ENCODE peak calls at places on chromosomes 6 and 20, in nine cellular contexts. N is neural crest cell, A is NCI-H1092 treated with DMSO at 0.1 percent for 48 hours, Q is Right ventricle myocardium inferior, D is HFFc6, U is non-pigmented ciliary epithelial cell, E is RWPE1, X is A172, R is amygdala. S is an unnamed sample.

GRCh38 chr20:36579996-36580545 is 6.7 kb downstream of the TGIF2 start:
- DNase-seq in N (no peak), A (no peak), Q (no peak), D (peak; percentile 59), U (no peak), E (no peak), X (no peak), R (no peak), S (no peak)

GRCh38 chr6:7730003-7730402 is 4.1 kb downstream of the BMP6 start:
- DNase-seq in N (no peak), A (no peak), Q (no peak), D (no peak), U (no peak), E (no peak), X (no peak), R (no peak), S (no peak)

GRCh38 chr6:7241160-7241559 is 71.8 kb downstream of the SSR1 start:
- DNase-seq in N (no peak), A (no peak), Q (no peak), D (no peak), U (no peak), E (no peak), X (no peak), R (no peak), S (no peak)

GRCh38 chr20:51767867-51768758 is at the start of gene ATP9A:
- DNase-seq in N (peak; percentile 13), A (peak; percentile 42), Q (no peak), D (no peak), U (no peak), E (peak; percentile 44), X (no peak), R (peak; percentile 40), S (no peak)

GRCh38 chr6:154399097-154399496 is 42.5 kb upstream of the IPCEF1 start:
- DNase-seq in N (no peak), A (no peak), Q (no peak), D (peak; percentile 37), U (no peak), E (no peak), X (peak; percentile 65), R (no peak), S (no peak)

GRCh38 chr20:17735206-17735804 is 35.5 kb downstream of the BANF2 start:
- DNase-seq in N (no peak), A (no peak), Q (no peak), D (peak; percentile 71), U (peak; percentile 32), E (peak; percentile 38), X (peak; percentile 89), R (no peak), S (no peak)

GRCh38 chr6:52993461-52993860 is 1.6 kb downstream of the GSTA4 start:
- DNase-seq in N (no peak), A (no peak), Q (no peak), D (no peak), U (no peak), E (no peak), X (no peak), R (no peak), S (no peak)

GRCh38 chr20:46994341-46994740 is 99.7 kb downstream of the EYA2 start:
- DNase-seq in N (no peak), A (no peak), Q (no peak), D (no peak), U (no peak), E (no peak), X (no peak), R (no peak), S (no peak)

GRCh38 chr6:165191461-165191860 is 117.9 kb downstream of the C6orf118 start:
- DNase-seq in N (no peak), A (no peak), Q (no peak), D (no peak), U (no peak), E (no peak), X (no peak), R (no peak), S (no peak)

GRCh38 chr6:85923013-85923430 is 280.3 kb upstream of the SYNCRIP start:
- DNase-seq in N (peak; percentile 31), A (peak; percentile 26), Q (no peak), D (peak; percentile 50), U (peak; percentile 20), E (peak; percentile 27), X (peak; percentile 41), R (peak; percentile 37), S (peak; percentile 59)

GRCh38 chr20:21609221-21609620 is 95.4 kb upstream of the NKX2-2 start:
- DNase-seq in N (no peak), A (no peak), Q (no peak), D (peak; percentile 7), U (no peak), E (no peak), X (peak; percentile 59), R (peak; percentile 30), S (no peak)

GRCh38 chr6:26232950-26233607 is 131.9 kb upstream of the BTN3A2 start:
- DNase-seq in N (no peak), A (no peak), Q (no peak), D (peak; percentile 66), U (no peak), E (no peak), X (no peak), R (no peak), S (no peak)

GRCh38 chr6:69343856-69344255 is 453.0 kb downstream of the LMBRD1 start:
- DNase-seq in N (no peak), A (no peak), Q (no peak), D (no peak), U (no peak), E (no peak), X (no peak), R (no peak), S (no peak)

GRCh38 chr6:169725270-169726048 is 1.2 kb upstream of the PHF10 start:
- DNase-seq in N (peak; percentile 54), A (peak; percentile 68), Q (no peak), D (peak; percentile 76), U (peak; percentile 69), E (peak; percentile 39), X (peak; percentile 16), R (no peak), S (no peak)

GRCh38 chr6:15894973-15895858 is 232.4 kb upstream of the DTNBP1 start:
- DNase-seq in N (no peak), A (no peak), Q (no peak), D (no peak), U (no peak), E (no peak), X (no peak), R (no peak), S (no peak)

GRCh38 chr6:157867155-157867559 is 44.1 kb downstream of the SNX9 start:
- DNase-seq in N (no peak), A (no peak), Q (no peak), D (peak; percentile 29), U (no peak), E (peak; percentile 38), X (peak; percentile 43), R (no peak), S (peak; percentile 7)

GRCh38 chr6:10528170-10528981 is 7.2 kb downstream of the GCNT2 start:
- DNase-seq in N (no peak), A (no peak), Q (no peak), D (no peak), U (no peak), E (peak; percentile 19), X (peak; percentile 60), R (no peak), S (no peak)

GRCh38 chr6:23522751-23523527 is 603.1 kb upstream of the NRSN1 start:
- DNase-seq in N (no peak), A (no peak), Q (no peak), D (no peak), U (no peak), E (no peak), X (no peak), R (no peak), S (no peak)

GRCh38 chr20:14667241-14667640 is 329.8 kb upstream of the FLRT3 start:
- DNase-seq in N (no peak), A (no peak), Q (no peak), D (no peak), U (no peak), E (no peak), X (no peak), R (no peak), S (no peak)

GRCh38 chr6:52365317-52365716 is 3.4 kb downstream of the PAQR8 start:
- DNase-seq in N (no peak), A (no peak), Q (no peak), D (no peak), U (no peak), E (no peak), X (no peak), R (no peak), S (no peak)

GRCh38 chr6:111096246-111096645 is 8.9 kb downstream of the SLC16A10 start:
- DNase-seq in N (no peak), A (peak; percentile 11), Q (no peak), D (no peak), U (no peak), E (peak; percentile 65), X (no peak), R (no peak), S (no peak)

GRCh38 chr6:98839788-98840361 is 5.5 kb downstream of the POU3F2 start:
- DNase-seq in N (no peak), A (peak; percentile 17), Q (no peak), D (peak; percentile 19), U (no peak), E (no peak), X (peak; percentile 33), R (peak; percentile 34), S (no peak)

GRCh38 chr20:48622421-48622820 is 205.4 kb downstream of the PREX1 start:
- DNase-seq in N (no peak), A (no peak), Q (peak; percentile 58), D (no peak), U (no peak), E (no peak), X (no peak), R (no peak), S (no peak)

GRCh38 chr6:69084746-69085335 is 449.8 kb downstream of the ADGRB3 start:
- DNase-seq in N (no peak), A (no peak), Q (no peak), D (no peak), U (no peak), E (no peak), X (no peak), R (no peak), S (no peak)

GRCh38 chr20:38121741-38122140 is 43.3 kb downstream of the TGM2 start:
- DNase-seq in N (no peak), A (no peak), Q (no peak), D (no peak), U (no peak), E (no peak), X (no peak), R (no peak), S (no peak)

GRCh38 chr6:147167576-147168461 is 36.4 kb upstream of the STXBP5 start:
- DNase-seq in N (no peak), A (no peak), Q (no peak), D (no peak), U (no peak), E (no peak), X (no peak), R (no peak), S (no peak)

GRCh38 chr6:42436825-42437224 is 14.9 kb downstream of the TRERF1 start:
- DNase-seq in N (no peak), A (no peak), Q (no peak), D (no peak), U (no peak), E (no peak), X (no peak), R (no peak), S (no peak)

GRCh38 chr6:90369651-90370050 is 73.0 kb upstream of the BACH2 start:
- DNase-seq in N (no peak), A (no peak), Q (no peak), D (no peak), U (no peak), E (no peak), X (no peak), R (no peak), S (no peak)

GRCh38 chr20:1083431-1084080 is 34.8 kb upstream of the PSMF1 start:
- DNase-seq in N (no peak), A (no peak), Q (no peak), D (no peak), U (no peak), E (no peak), X (no peak), R (no peak), S (no peak)

GRCh38 chr20:40276291-40276690 is 412.7 kb downstream of the MAFB start:
- DNase-seq in N (no peak), A (no peak), Q (peak; percentile 85), D (no peak), U (no peak), E (no peak), X (no peak), R (no peak), S (no peak)

GRCh38 chr20:43096471-43096870 is 93.2 kb downstream of the PTPRT start:
- DNase-seq in N (no peak), A (no peak), Q (no peak), D (no peak), U (no peak), E (no peak), X (no peak), R (peak; percentile 65), S (no peak)